ENCODE peak calls at places on chromosome 15, in four cellular contexts. One of them, this sample, is unnamed.

GRCh38 chr15:42042602-42043400 is 22.0 kb upstream of the PLA2G4E start:
- DNase-seq in foreskin keratinocyte: no peak
- DNase-seq in caudate nucleus: peak
- DNase-seq in stomach: no peak
- DNase-seq in this sample: no peak

GRCh38 chr15:58701376-58701775 is 48.1 kb downstream of the ADAM10 start:
- DNase-seq in foreskin keratinocyte: no peak
- DNase-seq in caudate nucleus: no peak
- DNase-seq in stomach: no peak
- DNase-seq in this sample: no peak

GRCh38 chr15:52258461-52258860 is 37.1 kb downstream of the MYO5C start:
- DNase-seq in foreskin keratinocyte: no peak
- DNase-seq in caudate nucleus: no peak
- DNase-seq in stomach: no peak
- DNase-seq in this sample: no peak

GRCh38 chr15:73750441-73750840 is 2.7 kb downstream of the INSYN1 start:
- DNase-seq in foreskin keratinocyte: no peak
- DNase-seq in caudate nucleus: no peak
- DNase-seq in stomach: no peak
- DNase-seq in this sample: no peak

GRCh38 chr15:99100245-99101173 is 4.4 kb upstream of the SYNM start:
- DNase-seq in foreskin keratinocyte: no peak
- DNase-seq in caudate nucleus: peak
- DNase-seq in stomach: peak
- DNase-seq in this sample: peak

GRCh38 chr15:39118510-39118909 is 462.4 kb upstream of the THBS1 start:
- DNase-seq in foreskin keratinocyte: peak
- DNase-seq in caudate nucleus: no peak
- DNase-seq in stomach: no peak
- DNase-seq in this sample: no peak

GRCh38 chr15:38193496-38193895 is 59.1 kb upstream of the SPRED1 start:
- DNase-seq in foreskin keratinocyte: no peak
- DNase-seq in caudate nucleus: no peak
- DNase-seq in stomach: no peak
- DNase-seq in this sample: no peak

GRCh38 chr15:74820056-74820455 is 6.4 kb upstream of the CPLX3 start:
- DNase-seq in foreskin keratinocyte: no peak
- DNase-seq in caudate nucleus: no peak
- DNase-seq in stomach: no peak
- DNase-seq in this sample: no peak

GRCh38 chr15:75217012-75217411 is 15.3 kb downstream of the C15orf39 start:
- DNase-seq in foreskin keratinocyte: no peak
- DNase-seq in caudate nucleus: no peak
- DNase-seq in stomach: no peak
- DNase-seq in this sample: no peak

GRCh38 chr15:79167776-79168175 is 77.2 kb upstream of the RASGRF1 start:
- DNase-seq in foreskin keratinocyte: no peak
- DNase-seq in caudate nucleus: no peak
- DNase-seq in stomach: no peak
- DNase-seq in this sample: no peak

GRCh38 chr15:52481915-52482314 is 46.8 kb downstream of the MYO5A start:
- DNase-seq in foreskin keratinocyte: peak
- DNase-seq in caudate nucleus: no peak
- DNase-seq in stomach: no peak
- DNase-seq in this sample: no peak

DNA sequence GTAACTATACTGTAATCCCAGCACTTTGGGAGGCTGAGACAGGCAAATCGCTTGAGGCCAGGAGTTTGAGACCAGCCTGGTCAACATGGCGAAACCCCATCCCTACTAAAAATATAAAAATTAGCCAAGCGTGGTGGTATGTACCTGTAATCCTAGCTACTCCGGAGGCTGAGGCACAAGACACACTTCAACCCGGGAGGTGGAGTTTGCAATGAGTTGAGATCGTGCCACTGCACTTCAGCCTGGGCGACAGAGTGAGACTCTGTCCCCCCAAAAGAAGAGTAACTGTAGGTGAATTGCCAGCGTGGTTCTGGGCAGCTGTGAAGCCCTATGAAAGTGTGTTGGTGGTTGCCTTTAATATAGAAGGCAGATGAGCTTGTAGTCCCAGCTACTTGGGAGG is 95.9 kb downstream of the SLCO3A1 start:
- DNase-seq in foreskin keratinocyte: no peak
- DNase-seq in caudate nucleus: no peak
- DNase-seq in stomach: no peak
- DNase-seq in this sample: no peak
- H3K27ac ChIP-seq in foreskin keratinocyte: peak
- H3K27ac ChIP-seq in caudate nucleus: no peak
- H3K27ac ChIP-seq in stomach: no peak
- H3K27ac ChIP-seq in this sample: no peak

DNA sequence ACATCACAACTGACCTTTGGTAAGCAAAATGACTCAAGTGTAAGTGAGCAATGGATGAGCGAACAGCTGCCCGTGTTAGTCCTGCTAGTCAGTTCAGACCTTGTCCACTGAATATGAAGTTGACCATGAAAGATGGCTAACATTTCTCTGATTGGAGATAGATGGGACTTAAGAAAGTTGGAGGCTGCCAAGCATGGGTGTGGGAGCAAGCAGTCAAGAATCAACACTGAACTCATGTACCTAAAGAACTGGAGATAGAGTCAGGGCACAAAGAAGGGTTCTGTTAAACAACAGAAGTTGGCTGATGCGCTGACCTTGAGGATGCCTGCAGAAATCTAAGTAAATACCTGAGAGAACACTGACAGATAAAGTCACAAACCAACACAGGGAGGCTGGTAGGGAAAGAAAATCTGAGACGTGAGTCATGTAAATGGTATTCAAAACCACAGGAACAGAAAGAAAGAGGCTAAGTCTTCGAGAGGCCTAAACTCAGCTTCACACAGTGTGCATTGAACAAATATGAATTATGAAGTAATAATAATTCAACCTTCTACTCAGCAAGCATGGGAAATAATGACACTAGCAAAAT is 30.7 kb upstream of the ANPEP start:
- DNase-seq in foreskin keratinocyte: peak
- DNase-seq in caudate nucleus: no peak
- DNase-seq in stomach: no peak
- DNase-seq in this sample: no peak
- H3K27ac ChIP-seq in foreskin keratinocyte: peak
- H3K27ac ChIP-seq in caudate nucleus: no peak
- H3K27ac ChIP-seq in stomach: no peak
- H3K27ac ChIP-seq in this sample: no peak

DNA sequence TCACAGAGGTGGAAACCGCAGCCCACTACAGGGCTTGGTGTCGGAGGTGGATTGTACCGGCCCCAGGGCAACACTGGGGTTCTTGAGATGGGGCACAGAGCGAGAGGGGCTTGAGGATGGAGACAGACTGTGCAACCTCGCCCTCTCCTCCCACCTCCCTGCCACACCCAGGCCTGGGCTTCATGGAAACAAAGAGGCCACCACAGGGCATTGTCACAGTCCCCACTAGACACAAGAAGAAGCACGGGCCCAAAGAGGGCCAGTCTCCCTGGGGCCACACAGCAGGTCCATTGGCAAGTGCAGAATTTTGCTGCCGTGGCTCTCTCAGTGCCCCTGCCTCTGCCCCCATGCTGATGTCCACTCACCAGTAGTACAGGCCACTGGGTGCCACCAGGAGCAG is 4.1 kb upstream of the CALML4 start:
- DNase-seq in foreskin keratinocyte: no peak
- DNase-seq in caudate nucleus: no peak
- DNase-seq in stomach: no peak
- DNase-seq in this sample: no peak
- H3K27ac ChIP-seq in foreskin keratinocyte: peak
- H3K27ac ChIP-seq in caudate nucleus: no peak
- H3K27ac ChIP-seq in stomach: no peak
- H3K27ac ChIP-seq in this sample: no peak

GRCh38 chr15:47719730-47720129 is 2.4 kb downstream of the SEMA6D start:
- DNase-seq in foreskin keratinocyte: no peak
- DNase-seq in caudate nucleus: no peak
- DNase-seq in stomach: no peak
- DNase-seq in this sample: no peak

GRCh38 chr15:47720555-47720954 is 3.2 kb downstream of the SEMA6D start:
- DNase-seq in foreskin keratinocyte: no peak
- DNase-seq in caudate nucleus: no peak
- DNase-seq in stomach: no peak
- DNase-seq in this sample: no peak

GRCh38 chr15:47717036-47717611 is at the start of gene SEMA6D:
- DNase-seq in foreskin keratinocyte: no peak
- DNase-seq in caudate nucleus: peak
- DNase-seq in stomach: peak
- DNase-seq in this sample: peak

GRCh38 chr15:47715856-47716445 is 1.4 kb upstream of the SEMA6D start:
- DNase-seq in foreskin keratinocyte: no peak
- DNase-seq in caudate nucleus: peak
- DNase-seq in stomach: no peak
- DNase-seq in this sample: peak

GRCh38 chr15:47718474-47719440 is 1.5 kb downstream of the SEMA6D start:
- DNase-seq in foreskin keratinocyte: no peak
- DNase-seq in caudate nucleus: no peak
- DNase-seq in stomach: no peak
- DNase-seq in this sample: peak
- H3K27ac ChIP-seq in foreskin keratinocyte: no peak
- H3K27ac ChIP-seq in caudate nucleus: peak
- H3K27ac ChIP-seq in stomach: peak
- H3K27ac ChIP-seq in this sample: peak